ENCODE peak calls at places on chromosomes 6 and 20, in seven cellular contexts. K is hepatocyte, O is PC-3, Z is GM23338, T is neural progenitor cell, G is HCT116, J is SK-N-SH. B is an unnamed sample.

GRCh38 chr6:43635387-43636311 is at the start of gene MAD2L1BP:
- DNase-seq in K (peak), O (peak), Z (peak), T (peak), G (peak), J (peak), B (peak)

GRCh38 chr6:35089935-35090505 is 51.1 kb downstream of the TCP11 start:
- DNase-seq in K (peak), O (no peak), Z (no peak), T (no peak), G (no peak), J (peak), B (no peak)

GRCh38 chr6:113574147-113574546 is 283.0 kb upstream of the MARCKS start:
- DNase-seq in K (no peak), O (no peak), Z (no peak), T (no peak), G (no peak), J (no peak), B (no peak)

GRCh38 chr6:154614101-154614500 is 103.6 kb upstream of the CNKSR3 start:
- DNase-seq in K (no peak), O (no peak), Z (no peak), T (no peak), G (no peak), J (no peak), B (no peak)

GRCh38 chr6:149831380-149831820 is 32.8 kb downstream of the LRP11 start:
- DNase-seq in K (no peak), O (peak), Z (no peak), T (no peak), G (no peak), J (no peak), B (no peak)

GRCh38 chr6:4274382-4275082 is 139.2 kb upstream of the ECI2 start:
- DNase-seq in K (no peak), O (no peak), Z (no peak), T (no peak), G (no peak), J (no peak), B (no peak)

GRCh38 chr6:31659649-31660223 is 842 bp downstream of the C6orf47 start:
- DNase-seq in K (peak), O (peak), Z (peak), T (peak), G (no peak), J (no peak), B (peak)

GRCh38 chr6:159759645-159760044 is 2.2 kb upstream of the ACAT2 start:
- DNase-seq in K (no peak), O (no peak), Z (no peak), T (no peak), G (no peak), J (no peak), B (peak)

GRCh38 chr20:37543828-37544227 is 16.2 kb upstream of the BLCAP start:
- DNase-seq in K (peak), O (peak), Z (peak), T (no peak), G (no peak), J (peak), B (no peak)

GRCh38 chr6:75422024-75422639 is 71.5 kb downstream of the FILIP1 start:
- DNase-seq in K (no peak), O (no peak), Z (no peak), T (no peak), G (no peak), J (no peak), B (no peak)

GRCh38 chr6:43904311-43905123 is 134.5 kb downstream of the VEGFA start:
- DNase-seq in K (no peak), O (peak), Z (no peak), T (no peak), G (no peak), J (no peak), B (no peak)

GRCh38 chr20:21179796-21180195 is 53.9 kb downstream of the KIZ start:
- DNase-seq in K (no peak), O (no peak), Z (no peak), T (no peak), G (no peak), J (no peak), B (no peak)

DNA sequence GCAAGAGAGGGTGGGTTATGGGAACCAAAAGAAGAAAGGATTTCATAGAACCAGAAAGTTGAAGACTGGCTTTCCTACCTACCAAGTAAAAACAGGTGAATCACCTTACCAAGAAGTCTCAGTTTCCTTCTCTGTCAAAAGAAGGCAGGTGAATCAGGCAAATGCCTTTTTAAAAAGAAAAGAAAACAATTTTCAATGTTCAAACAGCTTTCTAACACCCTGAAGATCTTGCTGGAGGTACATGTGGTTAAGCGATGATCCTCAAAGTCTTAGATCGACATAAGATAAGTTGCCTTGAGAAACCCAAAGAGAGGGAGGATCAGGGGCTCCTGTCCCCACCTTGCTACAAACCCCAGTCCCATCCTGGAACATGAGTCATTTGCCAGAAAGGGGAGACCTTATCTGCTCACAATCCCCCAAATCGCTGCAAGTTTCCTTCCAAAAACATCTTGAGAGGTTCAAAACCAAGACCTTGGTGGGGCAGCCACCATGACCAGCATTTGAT is 71.6 kb downstream of the NFATC2 start:
- DNase-seq in K (no peak), O (no peak), Z (no peak), T (no peak), G (no peak), J (no peak), B (no peak)
- TF ChIP-seq EZH2phosphoT487 in K (no peak), O (no peak), Z (no peak), T (no peak), G (no peak), J (no peak), B (no peak)

GRCh38 chr6:108966855-108967755 is 118.9 kb downstream of the ARMC2 start:
- DNase-seq in K (peak), O (peak), Z (peak), T (peak), G (peak), J (peak), B (no peak)

GRCh38 chr6:108969776-108970175 is 121.6 kb downstream of the ARMC2 start:
- DNase-seq in K (no peak), O (no peak), Z (no peak), T (no peak), G (no peak), J (no peak), B (no peak)

GRCh38 chr6:108966236-108966635 is 118.0 kb downstream of the ARMC2 start:
- DNase-seq in K (no peak), O (no peak), Z (no peak), T (no peak), G (no peak), J (no peak), B (no peak)

GRCh38 chr6:108968325-108968724 is 120.1 kb downstream of the ARMC2 start:
- DNase-seq in K (no peak), O (no peak), Z (peak), T (no peak), G (no peak), J (no peak), B (no peak)

GRCh38 chr6:108968746-108969316 is 120.6 kb downstream of the ARMC2 start:
- DNase-seq in K (no peak), O (no peak), Z (no peak), T (no peak), G (no peak), J (no peak), B (no peak)
- TF ChIP-seq CTCF in K (no peak), O (no peak), Z (no peak), T (no peak), G (no peak), J (no peak), B (no peak)

DNA sequence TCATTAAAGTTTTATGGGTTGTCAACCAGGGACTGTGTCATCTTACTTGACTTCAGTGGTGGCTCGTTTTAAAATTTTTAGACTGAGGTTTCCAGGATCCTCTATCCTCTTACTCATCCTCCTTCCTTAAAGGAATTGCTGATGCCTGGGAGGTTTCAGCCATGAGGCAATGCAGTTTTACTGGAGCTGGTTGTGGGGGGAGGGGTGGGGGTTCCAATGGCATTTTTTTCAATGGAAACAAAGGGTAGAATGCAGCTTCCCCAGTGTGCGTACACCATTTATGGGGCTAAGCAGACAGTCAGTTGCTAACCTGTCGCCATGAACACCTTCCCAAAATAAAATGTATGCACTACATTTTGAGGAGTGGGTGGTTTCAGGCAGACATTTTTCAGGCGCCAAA is 88.0 kb downstream of the METTL24 start:
- DNase-seq in K (no peak), O (no peak), Z (peak), T (peak), G (no peak), J (no peak), B (no peak)
- H2AFZ ChIP-seq in K (no peak), O (no peak), Z (no peak), T (peak), G (no peak), J (no peak), B (no peak)

GRCh38 chr6:137866914-137867684 is at the start of gene TNFAIP3:
- DNase-seq in K (peak), O (peak), Z (peak), T (peak), G (peak), J (peak), B (peak)

GRCh38 chr6:137869781-137870180 is 2.7 kb downstream of the TNFAIP3 start:
- DNase-seq in K (no peak), O (no peak), Z (no peak), T (no peak), G (no peak), J (no peak), B (no peak)

GRCh38 chr6:137866200-137866913 is 702 bp upstream of the TNFAIP3 start:
- DNase-seq in K (peak), O (peak), Z (peak), T (peak), G (no peak), J (no peak), B (no peak)

GRCh38 chr6:137868721-137869631 is 1.9 kb downstream of the TNFAIP3 start:
- DNase-seq in K (no peak), O (peak), Z (no peak), T (no peak), G (no peak), J (no peak), B (peak)

DNA sequence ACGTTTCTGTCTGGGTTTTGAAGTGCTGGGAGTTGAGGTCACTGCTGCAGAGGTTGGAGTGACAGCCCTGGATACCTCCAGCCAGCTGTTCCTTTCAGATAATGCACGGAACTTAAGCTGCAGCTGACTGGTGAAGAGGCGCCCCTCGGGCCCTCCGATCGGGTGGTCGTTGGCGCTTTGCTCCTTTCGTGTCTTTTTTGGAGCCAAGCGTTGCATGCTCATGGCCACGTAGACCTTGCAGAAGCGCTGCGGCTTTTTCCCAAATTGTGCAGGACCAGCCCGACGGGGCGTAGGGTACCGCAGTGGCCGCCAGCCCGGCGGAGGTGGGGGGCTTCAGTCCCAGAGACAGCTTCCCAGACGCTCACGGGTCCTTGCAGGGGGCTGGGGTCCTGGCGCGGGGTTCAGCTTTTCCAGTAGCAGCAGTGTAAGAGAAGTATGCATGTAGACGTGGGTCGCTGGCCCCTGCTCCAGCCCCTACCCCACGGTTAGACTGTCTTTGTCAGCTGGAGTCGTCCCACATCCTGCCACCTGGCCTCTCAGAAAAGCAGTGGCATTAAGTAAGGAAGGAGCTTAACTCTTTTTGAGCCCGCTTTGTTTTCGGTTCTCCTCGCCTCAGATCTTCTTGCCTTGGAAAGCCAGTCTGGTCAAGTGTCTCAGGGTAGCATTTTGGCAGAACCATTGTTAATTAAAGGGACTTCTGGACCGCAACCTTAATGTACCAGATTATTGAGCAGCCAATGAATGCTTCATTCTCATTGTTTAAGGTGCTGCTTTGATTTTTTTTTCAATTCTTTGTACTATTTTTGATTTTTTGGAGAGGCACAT is 838 bp downstream of the TNFAIP3 start:
- DNase-seq in K (no peak), O (peak), Z (peak), T (peak), G (no peak), J (no peak), B (peak)
- TF ChIP-seq EZH2phosphoT487 in K (no peak), O (no peak), Z (no peak), T (no peak), G (no peak), J (no peak), B (no peak)

B was measured in OCI-LY7.